ENCODE peak calls at places on chromosomes 7 and 10, in six cellular contexts. One of them, this sample, is unnamed.

GRCh38 chr7:69211739-69212138 is 386.5 kb upstream of the AUTS2 start:
- DNase-seq in ovary: no peak
- DNase-seq in IMR-90: no peak
- DNase-seq in lower leg skin: no peak
- DNase-seq in HepG2: no peak
- DNase-seq in GM12892: no peak
- DNase-seq in this sample: no peak

GRCh38 chr10:56116684-56117083 is 244.4 kb downstream of the ZWINT start:
- DNase-seq in GM12892: no peak
- DNase-seq in IMR-90: no peak
- DNase-seq in lower leg skin: no peak
- DNase-seq in ovary: no peak
- DNase-seq in HepG2: peak
- DNase-seq in this sample: no peak

GRCh38 chr7:101450064-101450463 is 87.4 kb downstream of the COL26A1 start:
- DNase-seq in GM12892: no peak
- DNase-seq in ovary: no peak
- DNase-seq in IMR-90: no peak
- DNase-seq in lower leg skin: no peak
- DNase-seq in HepG2: no peak
- DNase-seq in this sample: no peak

GRCh38 chr7:5476001-5476400 is 52.4 kb upstream of the TNRC18 start:
- DNase-seq in IMR-90: no peak
- DNase-seq in lower leg skin: no peak
- DNase-seq in GM12892: no peak
- DNase-seq in ovary: no peak
- DNase-seq in HepG2: no peak
- DNase-seq in this sample: no peak

GRCh38 chr7:34315032-34315431 is 343.0 kb upstream of the NPSR1 start:
- DNase-seq in HepG2: no peak
- DNase-seq in lower leg skin: no peak
- DNase-seq in GM12892: no peak
- DNase-seq in IMR-90: peak
- DNase-seq in ovary: no peak
- DNase-seq in this sample: peak

GRCh38 chr10:25177093-25177753 is 2.4 kb downstream of the GPR158 start:
- DNase-seq in HepG2: no peak
- DNase-seq in ovary: no peak
- DNase-seq in lower leg skin: no peak
- DNase-seq in IMR-90: no peak
- DNase-seq in GM12892: no peak
- DNase-seq in this sample: no peak

GRCh38 chr10:3936422-3937040 is 151.5 kb upstream of the KLF6 start:
- DNase-seq in ovary: no peak
- DNase-seq in IMR-90: no peak
- DNase-seq in HepG2: no peak
- DNase-seq in GM12892: no peak
- DNase-seq in lower leg skin: no peak
- DNase-seq in this sample: no peak

GRCh38 chr10:125034671-125035070 is 92.7 kb downstream of the ZRANB1 start:
- DNase-seq in ovary: no peak
- DNase-seq in GM12892: no peak
- DNase-seq in lower leg skin: no peak
- DNase-seq in HepG2: no peak
- DNase-seq in IMR-90: no peak
- DNase-seq in this sample: no peak

GRCh38 chr7:132115758-132116157 is 460.5 kb downstream of the PLXNA4 start:
- DNase-seq in IMR-90: no peak
- DNase-seq in HepG2: no peak
- DNase-seq in lower leg skin: no peak
- DNase-seq in GM12892: no peak
- DNase-seq in ovary: no peak
- DNase-seq in this sample: no peak

GRCh38 chr7:74544706-74545469 is 91.2 kb downstream of the GTF2IRD1 start:
- DNase-seq in lower leg skin: no peak
- DNase-seq in GM12892: peak
- DNase-seq in IMR-90: peak
- DNase-seq in ovary: no peak
- DNase-seq in HepG2: peak
- DNase-seq in this sample: no peak

GRCh38 chr10:74704629-74705360 is 121.6 kb upstream of the KAT6B start:
- DNase-seq in lower leg skin: no peak
- DNase-seq in IMR-90: peak
- DNase-seq in HepG2: peak
- DNase-seq in ovary: no peak
- DNase-seq in GM12892: no peak
- DNase-seq in this sample: no peak

GRCh38 chr10:97549587-97550322 is 22.8 kb upstream of the ANKRD2 start:
- DNase-seq in ovary: no peak
- DNase-seq in HepG2: peak
- DNase-seq in lower leg skin: no peak
- DNase-seq in GM12892: no peak
- DNase-seq in IMR-90: no peak
- DNase-seq in this sample: no peak

GRCh38 chr10:22244001-22244400 is 26.2 kb upstream of the EBLN1 start:
- DNase-seq in GM12892: no peak
- DNase-seq in HepG2: no peak
- DNase-seq in IMR-90: no peak
- DNase-seq in lower leg skin: no peak
- DNase-seq in ovary: no peak
- DNase-seq in this sample: no peak

GRCh38 chr10:5582736-5583135 is 58.0 kb downstream of the CALML3 start:
- DNase-seq in IMR-90: no peak
- DNase-seq in lower leg skin: no peak
- DNase-seq in ovary: no peak
- DNase-seq in GM12892: no peak
- DNase-seq in HepG2: no peak
- DNase-seq in this sample: no peak

GRCh38 chr10:17617031-17617911 is at the start of gene HACD1:
- DNase-seq in HepG2: peak
- DNase-seq in lower leg skin: no peak
- DNase-seq in ovary: peak
- DNase-seq in IMR-90: peak
- DNase-seq in GM12892: peak
- DNase-seq in this sample: peak

GRCh38 chr7:38393874-38394273 is 120.4 kb upstream of the TARP start:
- DNase-seq in GM12892: peak
- DNase-seq in ovary: no peak
- DNase-seq in lower leg skin: no peak
- DNase-seq in HepG2: no peak
- DNase-seq in IMR-90: no peak
- DNase-seq in this sample: no peak

GRCh38 chr10:33524966-33525365 is 190.5 kb upstream of the NRP1 start:
- DNase-seq in HepG2: no peak
- DNase-seq in ovary: no peak
- DNase-seq in IMR-90: peak
- DNase-seq in GM12892: no peak
- DNase-seq in lower leg skin: no peak
- DNase-seq in this sample: no peak

GRCh38 chr10:96687317-96688012 is 32.8 kb downstream of the PIK3AP1 start:
- DNase-seq in lower leg skin: no peak
- DNase-seq in ovary: no peak
- DNase-seq in IMR-90: no peak
- DNase-seq in GM12892: no peak
- DNase-seq in HepG2: no peak
- DNase-seq in this sample: no peak

GRCh38 chr10:88379575-88379974 is 203.5 kb downstream of the RNLS start:
- DNase-seq in GM12892: no peak
- DNase-seq in ovary: no peak
- DNase-seq in lower leg skin: no peak
- DNase-seq in HepG2: no peak
- DNase-seq in IMR-90: peak
- DNase-seq in this sample: no peak

GRCh38 chr10:88553116-88553752 is 29.9 kb downstream of the RNLS start:
- DNase-seq in HepG2: peak
- DNase-seq in lower leg skin: peak
- DNase-seq in ovary: peak
- DNase-seq in GM12892: peak
- DNase-seq in IMR-90: peak
- DNase-seq in this sample: peak

GRCh38 chr10:111103196-111103595 is 26.4 kb downstream of the ADRA2A start:
- DNase-seq in GM12892: no peak
- DNase-seq in lower leg skin: no peak
- DNase-seq in ovary: no peak
- DNase-seq in IMR-90: no peak
- DNase-seq in HepG2: no peak
- DNase-seq in this sample: no peak

GRCh38 chr10:88932539-88933256 is 19.9 kb downstream of the ACTA2 start:
- DNase-seq in ovary: peak
- DNase-seq in lower leg skin: peak
- DNase-seq in GM12892: no peak
- DNase-seq in HepG2: peak
- DNase-seq in IMR-90: peak
- DNase-seq in this sample: peak

GRCh38 chr7:6344278-6344677 is 71.9 kb upstream of the CYTH3 start:
- DNase-seq in lower leg skin: no peak
- DNase-seq in ovary: no peak
- DNase-seq in HepG2: no peak
- DNase-seq in IMR-90: no peak
- DNase-seq in GM12892: no peak
- DNase-seq in this sample: no peak

GRCh38 chr7:44275829-44276570 is 49.4 kb downstream of the CAMK2B start:
- DNase-seq in HepG2: no peak
- DNase-seq in lower leg skin: no peak
- DNase-seq in ovary: no peak
- DNase-seq in GM12892: no peak
- DNase-seq in IMR-90: no peak
- DNase-seq in this sample: no peak

GRCh38 chr7:135741905-135742304 is 6.7 kb downstream of the FAM180A start:
- DNase-seq in GM12892: no peak
- DNase-seq in ovary: no peak
- DNase-seq in IMR-90: no peak
- DNase-seq in HepG2: no peak
- DNase-seq in lower leg skin: no peak
- DNase-seq in this sample: no peak

GRCh38 chr7:158861936-158862704 is 5.8 kb downstream of the DYNC2I1 start:
- DNase-seq in HepG2: no peak
- DNase-seq in GM12892: no peak
- DNase-seq in ovary: no peak
- DNase-seq in IMR-90: no peak
- DNase-seq in lower leg skin: no peak
- DNase-seq in this sample: no peak

GRCh38 chr7:158864833-158865232 is 8.5 kb downstream of the DYNC2I1 start:
- DNase-seq in lower leg skin: no peak
- DNase-seq in IMR-90: no peak
- DNase-seq in GM12892: no peak
- DNase-seq in HepG2: no peak
- DNase-seq in ovary: no peak
- DNase-seq in this sample: no peak

GRCh38 chr7:158865462-158865922 is 9.1 kb downstream of the DYNC2I1 start:
- DNase-seq in IMR-90: no peak
- DNase-seq in GM12892: no peak
- DNase-seq in ovary: no peak
- DNase-seq in lower leg skin: no peak
- DNase-seq in HepG2: peak
- DNase-seq in this sample: no peak

GRCh38 chr7:158864507-158864820 is 8.1 kb downstream of the DYNC2I1 start:
- DNase-seq in HepG2: no peak
- DNase-seq in GM12892: no peak
- DNase-seq in ovary: no peak
- DNase-seq in IMR-90: no peak
- DNase-seq in lower leg skin: no peak
- DNase-seq in this sample: no peak

GRCh38 chr7:158863611-158864506 is 7.5 kb downstream of the DYNC2I1 start:
- DNase-seq in IMR-90: peak
- DNase-seq in HepG2: peak
- DNase-seq in GM12892: peak
- DNase-seq in ovary: peak
- DNase-seq in lower leg skin: peak
- DNase-seq in this sample: peak
- TF ChIP-seq POLR2A in IMR-90: no peak
- TF ChIP-seq POLR2A in HepG2: peak
- TF ChIP-seq POLR2A in GM12892: no peak
- TF ChIP-seq POLR2A in ovary: no peak
- TF ChIP-seq POLR2A in lower leg skin: no peak
- TF ChIP-seq POLR2A in this sample: peak

GRCh38 chr7:139776486-139777303 is 1.1 kb downstream of the HIPK2 start:
- DNase-seq in ovary: peak
- DNase-seq in GM12892: no peak
- DNase-seq in IMR-90: peak
- DNase-seq in lower leg skin: no peak
- DNase-seq in HepG2: peak
- DNase-seq in this sample: peak
- TF ChIP-seq POLR2A in ovary: no peak
- TF ChIP-seq POLR2A in GM12892: no peak
- TF ChIP-seq POLR2A in IMR-90: no peak
- TF ChIP-seq POLR2A in lower leg skin: no peak
- TF ChIP-seq POLR2A in HepG2: no peak
- TF ChIP-seq POLR2A in this sample: no peak

GRCh38 chr10:116324951-116325635 is 845 bp downstream of the CCDC172 start:
- DNase-seq in lower leg skin: no peak
- DNase-seq in IMR-90: no peak
- DNase-seq in HepG2: no peak
- DNase-seq in ovary: no peak
- DNase-seq in GM12892: no peak
- DNase-seq in this sample: no peak

GRCh38 chr10:116324227-116324950 is at the start of gene CCDC172:
- DNase-seq in lower leg skin: no peak
- DNase-seq in GM12892: no peak
- DNase-seq in HepG2: no peak
- DNase-seq in ovary: no peak
- DNase-seq in IMR-90: no peak
- DNase-seq in this sample: no peak

GRCh38 chr10:116331815-116332214 is 7.6 kb downstream of the CCDC172 start:
- DNase-seq in HepG2: no peak
- DNase-seq in ovary: no peak
- DNase-seq in lower leg skin: no peak
- DNase-seq in IMR-90: no peak
- DNase-seq in GM12892: no peak
- DNase-seq in this sample: no peak

GRCh38 chr10:116329153-116329552 is 4.9 kb downstream of the CCDC172 start:
- DNase-seq in lower leg skin: no peak
- DNase-seq in ovary: no peak
- DNase-seq in GM12892: no peak
- DNase-seq in IMR-90: no peak
- DNase-seq in HepG2: no peak
- DNase-seq in this sample: no peak

GRCh38 chr10:116325987-116326386 is 1.7 kb downstream of the CCDC172 start:
- DNase-seq in IMR-90: no peak
- DNase-seq in GM12892: no peak
- DNase-seq in lower leg skin: no peak
- DNase-seq in ovary: no peak
- DNase-seq in HepG2: no peak
- DNase-seq in this sample: no peak
- TF ChIP-seq POLR2A in IMR-90: no peak
- TF ChIP-seq POLR2A in GM12892: no peak
- TF ChIP-seq POLR2A in lower leg skin: no peak
- TF ChIP-seq POLR2A in ovary: no peak
- TF ChIP-seq POLR2A in HepG2: no peak
- TF ChIP-seq POLR2A in this sample: no peak

DNA sequence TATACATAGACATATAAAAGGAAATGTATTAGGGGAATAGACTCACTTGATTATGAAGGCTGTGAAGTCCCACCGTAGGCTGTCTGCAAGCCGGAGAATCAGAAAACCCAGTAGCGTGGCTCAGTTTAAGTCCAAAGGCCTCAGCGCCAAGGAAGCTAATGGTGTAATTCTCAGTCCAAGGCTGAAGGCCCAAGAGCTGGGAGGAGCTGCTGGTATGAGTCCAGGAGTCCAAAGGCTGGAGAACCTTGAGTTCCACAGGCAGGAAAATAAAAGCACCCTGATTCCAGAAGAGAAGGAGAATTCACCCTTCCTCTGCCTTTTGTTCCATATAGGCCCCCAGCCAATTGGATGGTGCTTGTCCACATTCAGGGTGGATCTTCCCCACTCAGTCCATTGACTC is 166.2 kb upstream of the TAC1 start:
- DNase-seq in IMR-90: no peak
- DNase-seq in GM12892: no peak
- DNase-seq in lower leg skin: no peak
- DNase-seq in HepG2: no peak
- DNase-seq in ovary: no peak
- DNase-seq in this sample: no peak
- TF ChIP-seq POLR2A in IMR-90: no peak
- TF ChIP-seq POLR2A in GM12892: no peak
- TF ChIP-seq POLR2A in lower leg skin: no peak
- TF ChIP-seq POLR2A in HepG2: no peak
- TF ChIP-seq POLR2A in ovary: no peak
- TF ChIP-seq POLR2A in this sample: no peak